ENCODE peak calls at places on chromosomes 5 and 9, in seven cellular contexts. E, D, T, C, M, A and Q are unnamed samples.

GRCh38 chr5:55037816-55038379 is 13.8 kb downstream of the GZMK start:
- DNase-seq in E (no peak), D (no peak), T (no peak), C (no peak), M (no peak), A (no peak), Q (no peak)

GRCh38 chr5:134079748-134080581 is 34.5 kb upstream of the TCF7 start:
- DNase-seq in E (no peak), D (no peak), T (no peak), C (no peak), M (no peak), A (no peak), Q (no peak)

GRCh38 chr5:175922192-175922885 is 45.8 kb downstream of the THOC3 start:
- DNase-seq in E (no peak), D (no peak), T (peak), C (no peak), M (no peak), A (peak), Q (no peak)

GRCh38 chr9:91953723-91954122 is 3.7 kb upstream of the ROR2 start:
- DNase-seq in E (no peak), D (no peak), T (no peak), C (no peak), M (no peak), A (no peak), Q (no peak)

GRCh38 chr9:81984911-81985310 is 3.7 kb upstream of the SPATA31D1 start:
- DNase-seq in E (no peak), D (no peak), T (no peak), C (no peak), M (no peak), A (peak), Q (no peak)

GRCh38 chr5:27854243-27854852 is 816.0 kb upstream of the CDH9 start:
- DNase-seq in E (no peak), D (no peak), T (no peak), C (no peak), M (no peak), A (no peak), Q (no peak)

GRCh38 chr5:169805937-169806700 is 169.0 kb downstream of the DOCK2 start:
- DNase-seq in E (no peak), D (no peak), T (no peak), C (no peak), M (no peak), A (no peak), Q (no peak)

GRCh38 chr9:133767625-133768024 is 29.5 kb upstream of the SARDH start:
- DNase-seq in E (no peak), D (peak), T (no peak), C (no peak), M (peak), A (no peak), Q (no peak)

GRCh38 chr9:122865300-122865699 is 36.9 kb upstream of the PDCL start:
- DNase-seq in E (no peak), D (no peak), T (no peak), C (no peak), M (no peak), A (no peak), Q (no peak)